ENCODE peak calls at places on chromosomes 3 and 15, in five cellular contexts. One of them, this sample, is unnamed. For H3K4me1 and H3K9me3, the result is how much of the 10 kb centered on the place peaks cover.

GRCh38 chr3:33482126-33482525 is 41.9 kb upstream of the UBP1 start:
- DNase-seq in left ventricle myocardium inferior: no peak
- DNase-seq in colonic mucosa: no peak
- DNase-seq in cardiac muscle cell: no peak
- DNase-seq in right lobe of liver: no peak
- DNase-seq in this sample: no peak

GRCh38 chr3:165640970-165641369 is 196.3 kb downstream of the BCHE start:
- DNase-seq in left ventricle myocardium inferior: no peak
- DNase-seq in colonic mucosa: no peak
- DNase-seq in cardiac muscle cell: no peak
- DNase-seq in right lobe of liver: no peak
- DNase-seq in this sample: no peak

GRCh38 chr15:101613130-101614000 is 38.8 kb downstream of the TM2D3 start:
- DNase-seq in left ventricle myocardium inferior: peak
- DNase-seq in colonic mucosa: peak
- DNase-seq in cardiac muscle cell: peak
- DNase-seq in right lobe of liver: peak
- DNase-seq in this sample: no peak

GRCh38 chr3:186971578-186971977 is 41.3 kb downstream of the ST6GAL1 start:
- DNase-seq in left ventricle myocardium inferior: no peak
- DNase-seq in colonic mucosa: no peak
- DNase-seq in cardiac muscle cell: no peak
- DNase-seq in right lobe of liver: peak
- DNase-seq in this sample: no peak

GRCh38 chr15:54482251-54482650 is 504.0 kb downstream of the UNC13C start:
- DNase-seq in left ventricle myocardium inferior: no peak
- DNase-seq in colonic mucosa: no peak
- DNase-seq in cardiac muscle cell: no peak
- DNase-seq in right lobe of liver: no peak
- DNase-seq in this sample: no peak

GRCh38 chr3:155657161-155657560 is 87.7 kb downstream of the PLCH1 start:
- DNase-seq in left ventricle myocardium inferior: no peak
- DNase-seq in colonic mucosa: no peak
- DNase-seq in cardiac muscle cell: no peak
- DNase-seq in right lobe of liver: no peak
- DNase-seq in this sample: no peak

GRCh38 chr15:49331951-49332350 is 91.1 kb upstream of the FGF7 start:
- DNase-seq in left ventricle myocardium inferior: no peak
- DNase-seq in colonic mucosa: no peak
- DNase-seq in cardiac muscle cell: no peak
- DNase-seq in right lobe of liver: no peak
- DNase-seq in this sample: no peak

GRCh38 chr3:51588724-51589123 is 50.2 kb downstream of the RAD54L2 start:
- DNase-seq in left ventricle myocardium inferior: no peak
- DNase-seq in colonic mucosa: no peak
- DNase-seq in cardiac muscle cell: no peak
- DNase-seq in right lobe of liver: no peak
- DNase-seq in this sample: no peak

GRCh38 chr15:88440021-88440420 is 27.2 kb downstream of the MRPL46 start:
- DNase-seq in left ventricle myocardium inferior: no peak
- DNase-seq in colonic mucosa: no peak
- DNase-seq in cardiac muscle cell: no peak
- DNase-seq in right lobe of liver: no peak
- DNase-seq in this sample: no peak

GRCh38 chr15:98276018-98276417 is 315.5 kb downstream of the ARRDC4 start:
- DNase-seq in left ventricle myocardium inferior: no peak
- DNase-seq in colonic mucosa: no peak
- DNase-seq in cardiac muscle cell: no peak
- DNase-seq in right lobe of liver: no peak
- DNase-seq in this sample: no peak

GRCh38 chr3:69865920-69866679 is 126.8 kb downstream of the MITF start:
- DNase-seq in left ventricle myocardium inferior: peak
- DNase-seq in colonic mucosa: peak
- DNase-seq in cardiac muscle cell: peak
- DNase-seq in right lobe of liver: no peak
- DNase-seq in this sample: peak

GRCh38 chr15:41505776-41506175 is 7.9 kb downstream of the LTK start:
- DNase-seq in left ventricle myocardium inferior: no peak
- DNase-seq in colonic mucosa: no peak
- DNase-seq in cardiac muscle cell: no peak
- DNase-seq in right lobe of liver: no peak
- DNase-seq in this sample: no peak

GRCh38 chr3:124850633-124851032 is 36.5 kb downstream of the ITGB5 start:
- DNase-seq in left ventricle myocardium inferior: peak
- DNase-seq in colonic mucosa: no peak
- DNase-seq in cardiac muscle cell: no peak
- DNase-seq in right lobe of liver: no peak
- DNase-seq in this sample: no peak

GRCh38 chr15:57866149-57866736 is 159.7 kb downstream of the POLR2M start:
- DNase-seq in left ventricle myocardium inferior: peak
- DNase-seq in colonic mucosa: peak
- DNase-seq in cardiac muscle cell: peak
- DNase-seq in right lobe of liver: peak
- DNase-seq in this sample: peak

GRCh38 chr3:87997298-87997697 is 61.5 kb downstream of the CGGBP1 start:
- DNase-seq in left ventricle myocardium inferior: no peak
- DNase-seq in colonic mucosa: no peak
- DNase-seq in cardiac muscle cell: no peak
- DNase-seq in right lobe of liver: no peak
- DNase-seq in this sample: no peak

GRCh38 chr15:73844356-73844755 is 29.0 kb upstream of the TBC1D21 start:
- DNase-seq in left ventricle myocardium inferior: no peak
- DNase-seq in colonic mucosa: no peak
- DNase-seq in cardiac muscle cell: no peak
- DNase-seq in right lobe of liver: no peak
- DNase-seq in this sample: peak

GRCh38 chr3:32146669-32147315 is 40.4 kb downstream of the GPD1L start:
- DNase-seq in left ventricle myocardium inferior: no peak
- DNase-seq in colonic mucosa: no peak
- DNase-seq in cardiac muscle cell: no peak
- DNase-seq in right lobe of liver: no peak
- DNase-seq in this sample: no peak

GRCh38 chr3:25592510-25592968 is 72.2 kb downstream of the TOP2B start:
- DNase-seq in left ventricle myocardium inferior: peak
- DNase-seq in colonic mucosa: no peak
- DNase-seq in cardiac muscle cell: peak
- DNase-seq in right lobe of liver: no peak
- DNase-seq in this sample: no peak

GRCh38 chr3:129622418-129622872 is 16.0 kb upstream of the PLXND1 start:
- DNase-seq in left ventricle myocardium inferior: peak
- DNase-seq in colonic mucosa: peak
- DNase-seq in cardiac muscle cell: no peak
- DNase-seq in right lobe of liver: no peak
- DNase-seq in this sample: no peak

GRCh38 chr15:95503640-95504225 is 826.8 kb upstream of the NR2F2 start:
- DNase-seq in left ventricle myocardium inferior: no peak
- DNase-seq in colonic mucosa: no peak
- DNase-seq in cardiac muscle cell: no peak
- DNase-seq in right lobe of liver: no peak
- DNase-seq in this sample: no peak

GRCh38 chr3:27708246-27708645 is 13.9 kb downstream of the EOMES start:
- DNase-seq in left ventricle myocardium inferior: no peak
- DNase-seq in colonic mucosa: no peak
- DNase-seq in cardiac muscle cell: no peak
- DNase-seq in right lobe of liver: no peak
- DNase-seq in this sample: no peak

GRCh38 chr3:122005033-122005565 is 16.9 kb downstream of the ILDR1 start:
- DNase-seq in left ventricle myocardium inferior: no peak
- DNase-seq in colonic mucosa: no peak
- DNase-seq in cardiac muscle cell: no peak
- DNase-seq in right lobe of liver: no peak
- DNase-seq in this sample: peak

GRCh38 chr3:154615451-154615850 is 185.5 kb upstream of the GPR149 start:
- DNase-seq in left ventricle myocardium inferior: no peak
- DNase-seq in colonic mucosa: no peak
- DNase-seq in cardiac muscle cell: no peak
- DNase-seq in right lobe of liver: peak
- DNase-seq in this sample: no peak

GRCh38 chr3:108936924-108937689 is 16.6 kb downstream of the GUCA1C start:
- DNase-seq in left ventricle myocardium inferior: no peak
- DNase-seq in colonic mucosa: no peak
- DNase-seq in cardiac muscle cell: no peak
- DNase-seq in right lobe of liver: no peak
- DNase-seq in this sample: no peak

GRCh38 chr3:108940166-108940565 is 13.5 kb downstream of the GUCA1C start:
- DNase-seq in left ventricle myocardium inferior: no peak
- DNase-seq in colonic mucosa: no peak
- DNase-seq in cardiac muscle cell: no peak
- DNase-seq in right lobe of liver: no peak
- DNase-seq in this sample: no peak

GRCh38 chr3:108946292-108947290 is 7.1 kb downstream of the GUCA1C start:
- DNase-seq in left ventricle myocardium inferior: no peak
- DNase-seq in colonic mucosa: no peak
- DNase-seq in cardiac muscle cell: no peak
- DNase-seq in right lobe of liver: no peak
- DNase-seq in this sample: no peak

GRCh38 chr3:108940568-108941285 is 13.0 kb downstream of the GUCA1C start:
- DNase-seq in left ventricle myocardium inferior: no peak
- DNase-seq in colonic mucosa: no peak
- DNase-seq in cardiac muscle cell: no peak
- DNase-seq in right lobe of liver: no peak
- DNase-seq in this sample: no peak
- H3K4me1 ChIP-seq in left ventricle myocardium inferior: under half
- H3K4me1 ChIP-seq in colonic mucosa: under half
- H3K4me1 ChIP-seq in cardiac muscle cell: under half
- H3K4me1 ChIP-seq in right lobe of liver: under half
- H3K4me1 ChIP-seq in this sample: under half

GRCh38 chr15:53384417-53384816 is 375.0 kb downstream of the WDR72 start:
- DNase-seq in left ventricle myocardium inferior: no peak
- DNase-seq in colonic mucosa: peak
- DNase-seq in cardiac muscle cell: no peak
- DNase-seq in right lobe of liver: peak
- DNase-seq in this sample: peak
- H3K9me3 ChIP-seq in left ventricle myocardium inferior: under half
- H3K9me3 ChIP-seq in colonic mucosa: under half
- H3K9me3 ChIP-seq in cardiac muscle cell: under half
- H3K9me3 ChIP-seq in right lobe of liver: under half
- H3K9me3 ChIP-seq in this sample: under half

DNA sequence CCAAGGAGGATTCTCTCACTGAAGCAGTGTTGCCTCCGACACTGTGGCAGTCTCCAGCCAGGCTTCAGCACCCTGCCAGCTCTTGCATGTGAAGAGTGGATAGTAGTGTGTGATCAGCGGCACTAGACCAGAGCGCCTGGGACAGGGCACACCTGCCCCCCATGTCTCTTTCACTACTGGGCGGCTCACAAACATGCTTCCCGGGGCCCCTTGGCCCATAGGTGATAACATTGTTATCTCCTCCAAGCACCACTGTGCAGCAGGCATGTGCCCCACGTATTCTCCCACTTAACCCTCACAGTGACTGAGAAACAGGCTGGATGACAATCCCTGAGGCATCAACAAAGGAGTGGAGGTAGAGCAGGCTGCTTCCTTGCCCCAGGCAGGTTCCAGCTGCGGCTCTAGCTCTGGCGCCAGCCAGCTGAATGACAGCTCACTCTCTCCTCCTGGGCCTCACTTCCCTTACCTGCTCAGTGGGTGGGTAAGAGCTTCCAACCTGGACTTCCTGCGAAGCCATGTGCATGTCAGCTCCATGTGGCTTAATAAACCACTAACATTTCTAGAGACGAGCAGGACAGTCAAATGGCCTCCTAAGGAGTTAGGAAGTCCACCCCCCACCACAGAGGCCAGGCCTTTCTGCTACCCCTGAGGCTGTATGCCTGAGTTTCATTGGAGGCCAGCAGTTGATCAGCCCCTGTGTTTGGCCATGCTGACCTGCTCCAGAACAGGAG is 37.8 kb downstream of the KLF13 start:
- DNase-seq in left ventricle myocardium inferior: peak
- DNase-seq in colonic mucosa: no peak
- DNase-seq in cardiac muscle cell: peak
- DNase-seq in right lobe of liver: peak
- DNase-seq in this sample: peak
- H3K4me1 ChIP-seq in left ventricle myocardium inferior: half or more
- H3K4me1 ChIP-seq in colonic mucosa: half or more
- H3K4me1 ChIP-seq in cardiac muscle cell: half or more
- H3K4me1 ChIP-seq in right lobe of liver: under half
- H3K4me1 ChIP-seq in this sample: under half

DNA sequence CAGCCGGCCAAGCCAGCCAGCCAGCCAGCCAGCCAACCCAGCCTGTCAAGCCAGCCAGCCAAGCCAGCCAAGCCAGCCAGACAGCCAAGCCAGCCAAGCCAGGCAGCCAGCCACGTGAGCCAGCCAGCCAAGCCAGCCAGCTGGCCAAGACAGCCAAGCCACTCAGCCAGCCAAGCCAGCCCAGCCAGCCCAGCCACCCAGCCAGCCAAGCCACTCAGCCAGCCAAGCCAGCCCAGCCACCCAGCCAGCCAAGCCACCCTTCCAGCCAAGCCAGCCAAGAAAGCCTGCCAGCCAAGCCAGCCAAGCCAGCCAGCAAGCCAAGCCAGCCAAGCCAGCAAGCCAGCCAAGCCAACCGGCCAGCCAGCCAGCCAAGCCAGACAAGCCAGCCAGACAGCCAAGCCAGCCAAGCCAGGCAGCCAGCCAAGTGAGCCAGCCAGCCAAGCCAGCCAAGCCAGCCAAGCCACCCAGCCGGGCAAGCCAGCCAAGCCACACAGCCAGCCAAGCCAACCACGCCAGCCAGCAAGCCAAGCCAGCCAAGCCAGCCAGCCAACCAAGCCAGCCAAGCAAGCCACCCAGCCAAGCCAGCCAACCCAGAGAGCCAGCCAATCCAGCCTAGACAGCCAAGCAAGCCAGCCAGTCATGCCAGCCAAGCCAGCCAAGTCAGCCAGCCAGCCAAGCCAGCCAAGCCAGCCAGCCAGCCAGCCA is 199.5 kb downstream of the GOLGA6L6 start:
- DNase-seq in left ventricle myocardium inferior: peak
- DNase-seq in colonic mucosa: no peak
- DNase-seq in cardiac muscle cell: peak
- DNase-seq in right lobe of liver: peak
- DNase-seq in this sample: peak
- H3K9me3 ChIP-seq in left ventricle myocardium inferior: under half
- H3K9me3 ChIP-seq in colonic mucosa: under half
- H3K9me3 ChIP-seq in cardiac muscle cell: under half
- H3K9me3 ChIP-seq in right lobe of liver: under half
- H3K9me3 ChIP-seq in this sample: half or more

This sample was measured in H9.